ENCODE peak calls at places on chromosomes 11 and 22, in eight cellular contexts. N is CD8-positive, alpha-beta memory T cell; S is ascending aorta; I is right lobe of liver; L is left ventricle myocardium inferior; C is breast epithelium; K is hepatocyte; W is testis. D is an unnamed sample.

GRCh38 chr11:24697722-24698121 is 200.9 kb downstream of the LUZP2 start:
- DNase-seq in W (no peak), C (no peak), I (no peak), K (no peak), S (no peak), L (no peak), N (no peak), D (no peak)

GRCh38 chr11:1645357-1645821 is 15.8 kb downstream of the KRTAP5-5 start:
- DNase-seq in W (no peak), C (no peak), K (no peak), N (no peak), I (no peak), S (no peak), L (no peak), D (no peak)

GRCh38 chr11:7573558-7574296 is 59.9 kb downstream of the PPFIBP2 start:
- DNase-seq in L (no peak), N (no peak), S (no peak), I (peak; percentile 76), C (no peak), W (no peak), K (peak; percentile 75), D (no peak)

GRCh38 chr11:2194877-2195755 is 23.5 kb upstream of the TH start:
- DNase-seq in K (peak; percentile 65), W (peak; percentile 50), N (peak; percentile 24), S (no peak), C (no peak), I (no peak), L (no peak), D (no peak)

GRCh38 chr22:44775862-44776261 is 23.5 kb downstream of the ARHGAP8 start:
- DNase-seq in W (no peak), N (no peak), C (no peak), S (no peak), K (no peak), L (no peak), I (no peak), D (no peak)

GRCh38 chr11:126547161-126547560 is 191.7 kb downstream of the ST3GAL4 start:
- DNase-seq in W (no peak), S (no peak), I (no peak), K (no peak), N (no peak), C (no peak), L (no peak), D (no peak)

GRCh38 chr11:104892723-104893511 is 5.3 kb downstream of the CASP12 start:
- DNase-seq in I (no peak), N (no peak), S (no peak), K (no peak), C (no peak), W (no peak), L (no peak), D (no peak)

GRCh38 chr22:20814221-20814808 is 40.4 kb downstream of the SERPIND1 start:
- DNase-seq in W (no peak), K (no peak), I (no peak), C (no peak), S (no peak), L (no peak), N (no peak), D (no peak)

GRCh38 chr11:574632-575323 is 1.5 kb upstream of the PHRF1 start:
- DNase-seq in I (no peak), C (no peak), W (peak; percentile 38), L (no peak), N (no peak), S (no peak), K (no peak), D (no peak)

GRCh38 chr22:35996596-35996995 is 32.0 kb downstream of the RBFOX2 start:
- DNase-seq in C (no peak), W (no peak), L (no peak), K (no peak), I (no peak), S (no peak), N (no peak), D (no peak)

GRCh38 chr11:1983601-1983961 is 14.1 kb downstream of the H19 start:
- DNase-seq in W (no peak), K (no peak), N (no peak), S (no peak), L (no peak), I (no peak), C (no peak), D (no peak)

GRCh38 chr22:32625985-32626384 is 151.4 kb downstream of the FBXO7 start:
- DNase-seq in I (no peak), N (no peak), W (no peak), K (no peak), S (no peak), C (no peak), L (no peak), D (no peak)

GRCh38 chr22:42623301-42623751 is 8.6 kb upstream of the POLDIP3 start:
- DNase-seq in W (no peak), S (no peak), L (no peak), I (no peak), K (no peak), N (no peak), C (no peak), D (no peak)

GRCh38 chr22:49522582-49523373 is 304.9 kb downstream of the BRD1 start:
- DNase-seq in L (no peak), C (no peak), K (no peak), S (no peak), W (no peak), N (no peak), I (no peak), D (no peak)

GRCh38 chr11:107591098-107591445 is at the start of gene ELMOD1:
- DNase-seq in S (no peak), L (peak; percentile 54), W (peak; percentile 77), K (peak; percentile 78), I (peak; percentile 80), N (peak; percentile 12), C (no peak), D (peak; percentile 55)

GRCh38 chr11:10592331-10592730 is 23.9 kb upstream of the LYVE1 start:
- DNase-seq in I (no peak), L (no peak), S (no peak), K (peak; percentile 48), C (no peak), W (no peak), N (no peak), D (no peak)

GRCh38 chr11:33258631-33259184 is 1.5 kb downstream of the HIPK3 start:
- DNase-seq in K (no peak), W (peak; percentile 72), I (no peak), S (no peak), N (no peak), L (no peak), C (no peak), D (no peak)

GRCh38 chr11:33257160-33257896 is at the start of gene HIPK3:
- DNase-seq in K (peak; percentile 95), L (peak; percentile 87), W (peak; percentile 87), N (peak; percentile 69), C (peak; percentile 73), S (peak; percentile 24), I (peak; percentile 90), D (peak; percentile 75)

GRCh38 chr11:33256808-33257159 is 397 bp upstream of the HIPK3 start:
- DNase-seq in I (no peak), K (no peak), W (no peak), C (no peak), N (no peak), S (no peak), L (no peak), D (no peak)

GRCh38 chr11:33257897-33258630 is 883 bp downstream of the HIPK3 start:
- DNase-seq in I (peak; percentile 90), C (peak; percentile 65), L (peak; percentile 91), W (peak; percentile 85), N (peak; percentile 57), S (peak; percentile 35), K (peak; percentile 91), D (peak; percentile 69)

DNA sequence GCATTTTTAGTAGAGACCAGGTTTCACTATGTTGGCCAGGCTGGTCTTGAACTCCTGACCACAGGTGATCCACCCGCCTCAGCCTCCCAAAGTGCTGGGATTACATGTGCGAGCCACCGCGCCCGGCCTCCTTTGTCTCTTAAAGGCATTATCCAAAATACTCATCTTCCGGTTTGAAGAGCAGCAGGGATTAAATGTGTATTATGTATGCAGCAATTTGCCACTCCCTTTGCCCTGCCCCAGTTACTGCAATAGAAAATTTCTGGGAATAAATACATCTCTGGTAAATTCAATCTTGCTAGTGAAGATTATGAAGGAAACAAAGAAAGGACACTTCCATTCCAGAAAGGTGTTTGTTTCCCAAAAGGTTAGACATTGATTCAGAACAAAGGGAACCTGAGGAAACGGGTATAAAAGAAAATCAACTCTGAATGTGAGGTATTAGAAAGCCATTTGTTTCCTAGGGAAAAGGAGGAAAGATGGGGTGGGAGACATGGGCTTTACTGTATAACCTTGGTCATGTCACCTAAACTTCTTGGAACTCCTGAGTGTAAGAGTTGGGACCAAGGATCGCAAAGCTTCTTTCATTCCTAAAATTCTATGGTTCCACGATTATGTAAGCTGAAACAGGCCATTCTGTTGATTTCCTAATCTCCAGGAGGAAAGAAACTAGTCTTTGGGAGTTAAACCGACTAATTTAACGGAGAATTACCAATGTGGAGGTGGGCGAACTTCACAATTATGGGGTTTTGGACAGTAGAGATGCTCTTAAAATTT is 962 bp upstream of the HIPK3 start:
- DNase-seq in L (no peak), I (no peak), C (no peak), N (no peak), S (no peak), W (no peak), K (no peak), D (no peak)
- H3K27ac ChIP-seq in L (peak overlapping the region; percentile 100), I (peak overlapping the region; percentile 100), C (peak overlapping the region; percentile 100), N (peak overlapping the region; percentile 96), S (peak overlapping the region; percentile 100), W (peak overlapping the region; percentile 100), K (peak overlapping the region; percentile 100), D (peak overlapping the region; percentile 99)

GRCh38 chr22:37302617-37303555 is 20.6 kb downstream of the CYTH4 start:
- DNase-seq in L (no peak), K (no peak), N (no peak), C (no peak), W (no peak), I (no peak), S (no peak), D (no peak)
- H3K27ac ChIP-seq in L (no peak overlapping the region), K (no peak overlapping the region), N (no peak overlapping the region), C (peak overlapping the region; percentile 32), W (no peak overlapping the region), I (no peak overlapping the region), S (peak overlapping the region; percentile 11), D (no peak overlapping the region)

DNA sequence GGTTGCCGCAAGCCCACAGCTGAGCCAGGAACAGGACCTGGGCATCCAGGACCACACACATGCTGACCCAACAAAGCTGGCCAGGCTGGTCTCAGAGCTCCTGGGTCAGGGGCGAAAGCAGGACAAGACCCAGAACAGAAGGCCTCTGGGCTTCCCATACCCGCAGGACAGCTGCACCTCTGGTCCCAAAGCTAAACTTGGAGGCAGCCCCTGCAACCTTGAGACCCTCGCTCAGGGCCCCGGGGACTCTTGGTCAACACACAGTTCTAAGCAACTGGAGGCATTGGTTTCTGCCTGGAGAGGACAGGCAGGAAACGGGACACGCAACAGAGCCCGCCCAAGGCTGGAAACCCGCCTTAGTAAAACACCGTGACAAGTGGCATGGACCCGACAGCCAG is 11.4 kb downstream of the WNT7B start:
- DNase-seq in S (no peak), N (no peak), L (no peak), C (no peak), I (no peak), W (no peak), K (no peak), D (no peak)
- H3K27ac ChIP-seq in S (no peak overlapping the region), N (no peak overlapping the region), L (no peak overlapping the region), C (no peak overlapping the region), I (no peak overlapping the region), W (no peak overlapping the region), K (no peak overlapping the region), D (no peak overlapping the region)

GRCh38 chr11:34749666-34750659 is 129.1 kb downstream of the EHF start:
- DNase-seq in C (peak; percentile 90), S (peak; percentile 14), I (peak; percentile 79), N (no peak), K (peak; percentile 35), W (no peak), L (peak; percentile 74), D (no peak)
- H3K27ac ChIP-seq in C (peak overlapping the region; percentile 86), S (no peak overlapping the region), I (no peak overlapping the region), N (no peak overlapping the region), K (peak overlapping the region; percentile 47), W (no peak overlapping the region), L (peak overlapping the region; percentile 53), D (no peak overlapping the region)